ENCODE peak calls at places on chromosomes 16 and 17, in five cellular contexts. One of them, this sample, is unnamed.

GRCh38 chr16:79146-80054 is 1.4 kb downstream of the MPG start:
- DNase-seq in left lung: no peak
- DNase-seq in uterus: no peak
- DNase-seq in CD8-positive, alpha-beta T cell: no peak
- DNase-seq in fibroblast of the aortic adventitia: no peak
- DNase-seq in this sample: no peak

GRCh38 chr16:77063617-77064016 is 127.4 kb upstream of the MON1B start:
- DNase-seq in left lung: no peak
- DNase-seq in uterus: no peak
- DNase-seq in CD8-positive, alpha-beta T cell: no peak
- DNase-seq in fibroblast of the aortic adventitia: no peak
- DNase-seq in this sample: no peak

GRCh38 chr17:2230877-2231276 is 72.7 kb downstream of the SMG6 start:
- DNase-seq in left lung: no peak
- DNase-seq in uterus: no peak
- DNase-seq in CD8-positive, alpha-beta T cell: no peak
- DNase-seq in fibroblast of the aortic adventitia: no peak
- DNase-seq in this sample: no peak

GRCh38 chr17:69757794-69758430 is 317.1 kb upstream of the KCNJ16 start:
- DNase-seq in left lung: no peak
- DNase-seq in uterus: no peak
- DNase-seq in CD8-positive, alpha-beta T cell: no peak
- DNase-seq in fibroblast of the aortic adventitia: peak
- DNase-seq in this sample: no peak

GRCh38 chr17:66255112-66255511 is 25.9 kb upstream of the APOH start:
- DNase-seq in left lung: no peak
- DNase-seq in uterus: peak
- DNase-seq in CD8-positive, alpha-beta T cell: peak
- DNase-seq in fibroblast of the aortic adventitia: peak
- DNase-seq in this sample: no peak

GRCh38 chr17:81713004-81713555 is 996 bp downstream of the SLC25A10 start:
- DNase-seq in left lung: no peak
- DNase-seq in uterus: no peak
- DNase-seq in CD8-positive, alpha-beta T cell: no peak
- DNase-seq in fibroblast of the aortic adventitia: no peak
- DNase-seq in this sample: no peak

GRCh38 chr17:8162997-8163977 is 539 bp upstream of the VAMP2 start:
- DNase-seq in left lung: no peak
- DNase-seq in uterus: peak
- DNase-seq in CD8-positive, alpha-beta T cell: peak
- DNase-seq in fibroblast of the aortic adventitia: no peak
- DNase-seq in this sample: no peak

GRCh38 chr16:73387979-73388378 is 340.1 kb upstream of the ZFHX3 start:
- DNase-seq in left lung: no peak
- DNase-seq in uterus: no peak
- DNase-seq in CD8-positive, alpha-beta T cell: no peak
- DNase-seq in fibroblast of the aortic adventitia: no peak
- DNase-seq in this sample: no peak

GRCh38 chr16:78045865-78046581 is 23.7 kb downstream of the CLEC3A start:
- DNase-seq in left lung: peak
- DNase-seq in uterus: peak
- DNase-seq in CD8-positive, alpha-beta T cell: no peak
- DNase-seq in fibroblast of the aortic adventitia: peak
- DNase-seq in this sample: peak

GRCh38 chr17:57112994-57113393 is 27.9 kb downstream of the AKAP1 start:
- DNase-seq in left lung: no peak
- DNase-seq in uterus: no peak
- DNase-seq in CD8-positive, alpha-beta T cell: no peak
- DNase-seq in fibroblast of the aortic adventitia: no peak
- DNase-seq in this sample: no peak

GRCh38 chr17:8631554-8631877 is 991 bp upstream of the MYH10 start:
- DNase-seq in left lung: no peak
- DNase-seq in uterus: no peak
- DNase-seq in CD8-positive, alpha-beta T cell: no peak
- DNase-seq in fibroblast of the aortic adventitia: no peak
- DNase-seq in this sample: no peak

GRCh38 chr16:65312795-65313194 is 190.9 kb upstream of the CDH11 start:
- DNase-seq in left lung: no peak
- DNase-seq in uterus: no peak
- DNase-seq in CD8-positive, alpha-beta T cell: no peak
- DNase-seq in fibroblast of the aortic adventitia: peak
- DNase-seq in this sample: no peak

DNA sequence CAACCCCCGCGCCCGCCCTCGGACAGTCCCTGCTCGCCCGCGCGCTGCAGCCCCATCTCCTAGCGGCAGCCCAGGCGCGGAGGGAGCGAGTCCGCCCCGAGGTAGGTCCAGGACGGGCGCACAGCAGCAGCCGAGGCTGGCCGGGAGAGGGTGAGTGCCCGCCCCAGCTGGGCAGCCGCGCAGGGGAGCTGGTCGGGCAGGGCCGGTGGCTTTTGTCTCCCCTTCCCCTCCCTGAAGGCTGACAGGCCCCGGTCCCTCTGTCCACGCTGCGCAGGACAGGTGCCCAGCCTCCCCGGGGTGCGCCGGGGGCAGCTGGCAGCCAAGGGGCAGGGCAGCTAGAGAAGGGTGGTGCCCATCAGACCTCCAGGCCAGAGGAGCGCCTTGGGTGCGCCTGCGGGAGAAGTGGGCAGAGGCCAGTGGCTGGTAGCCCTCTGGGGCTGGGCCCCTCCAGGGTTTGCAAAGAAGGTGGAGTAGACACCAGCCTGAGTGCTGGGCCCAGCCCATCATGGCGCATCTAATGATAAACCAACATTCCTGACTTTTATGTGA is 278 bp downstream of the ITGB4 start:
- DNase-seq in left lung: no peak
- DNase-seq in uterus: no peak
- DNase-seq in CD8-positive, alpha-beta T cell: no peak
- DNase-seq in fibroblast of the aortic adventitia: no peak
- DNase-seq in this sample: no peak
- TF ChIP-seq CTCF in left lung: no peak
- TF ChIP-seq CTCF in uterus: no peak
- TF ChIP-seq CTCF in CD8-positive, alpha-beta T cell: no peak
- TF ChIP-seq CTCF in fibroblast of the aortic adventitia: no peak
- TF ChIP-seq CTCF in this sample: no peak

DNA sequence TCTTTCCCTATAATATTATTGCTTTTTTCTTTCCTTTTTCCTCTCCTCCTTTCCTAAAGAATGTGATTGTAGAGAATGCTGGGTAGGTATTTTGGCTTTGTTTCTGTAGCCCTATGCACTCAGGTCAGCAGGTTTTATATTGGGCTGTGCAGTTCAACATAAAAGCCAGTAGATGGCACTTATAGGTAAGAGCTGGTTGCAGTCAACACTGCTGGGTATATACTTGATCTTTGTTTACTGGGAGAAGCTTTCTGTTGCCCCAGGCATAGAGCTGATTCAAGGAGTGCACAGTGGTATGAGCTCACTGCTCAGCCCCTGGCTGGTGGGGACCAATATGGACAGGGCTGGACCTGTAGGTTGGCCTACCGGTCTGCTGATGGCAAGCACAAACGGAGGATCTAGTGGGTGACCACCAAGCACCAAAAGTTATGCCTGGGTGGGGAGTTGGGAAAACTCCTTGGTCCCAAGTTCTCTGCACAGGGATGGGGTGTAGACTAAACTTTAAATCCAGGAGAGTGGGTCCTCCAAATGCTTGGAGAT is 378.9 kb downstream of the PMP22 start:
- DNase-seq in left lung: no peak
- DNase-seq in uterus: no peak
- DNase-seq in CD8-positive, alpha-beta T cell: no peak
- DNase-seq in fibroblast of the aortic adventitia: peak
- DNase-seq in this sample: no peak
- TF ChIP-seq CTCF in left lung: no peak
- TF ChIP-seq CTCF in uterus: no peak
- TF ChIP-seq CTCF in CD8-positive, alpha-beta T cell: no peak
- TF ChIP-seq CTCF in fibroblast of the aortic adventitia: peak
- TF ChIP-seq CTCF in this sample: peak

GRCh38 chr16:30369938-30370443 is 303 bp downstream of the TBC1D10B start:
- DNase-seq in left lung: no peak
- DNase-seq in uterus: no peak
- DNase-seq in CD8-positive, alpha-beta T cell: no peak
- DNase-seq in fibroblast of the aortic adventitia: no peak
- DNase-seq in this sample: no peak

GRCh38 chr16:30369091-30369937 is 980 bp downstream of the TBC1D10B start:
- DNase-seq in left lung: peak
- DNase-seq in uterus: no peak
- DNase-seq in CD8-positive, alpha-beta T cell: no peak
- DNase-seq in fibroblast of the aortic adventitia: no peak
- DNase-seq in this sample: no peak

GRCh38 chr16:30372037-30372712 is 1.9 kb upstream of the TBC1D10B start:
- DNase-seq in left lung: no peak
- DNase-seq in uterus: no peak
- DNase-seq in CD8-positive, alpha-beta T cell: no peak
- DNase-seq in fibroblast of the aortic adventitia: no peak
- DNase-seq in this sample: no peak

GRCh38 chr16:30371248-30371816 is 1.0 kb upstream of the TBC1D10B start:
- DNase-seq in left lung: no peak
- DNase-seq in uterus: no peak
- DNase-seq in CD8-positive, alpha-beta T cell: no peak
- DNase-seq in fibroblast of the aortic adventitia: no peak
- DNase-seq in this sample: no peak

GRCh38 chr16:30370444-30371247 is at the start of gene TBC1D10B:
- DNase-seq in left lung: peak
- DNase-seq in uterus: peak
- DNase-seq in CD8-positive, alpha-beta T cell: peak
- DNase-seq in fibroblast of the aortic adventitia: peak
- DNase-seq in this sample: peak
- TF ChIP-seq CTCF in left lung: peak
- TF ChIP-seq CTCF in uterus: no peak
- TF ChIP-seq CTCF in CD8-positive, alpha-beta T cell: no peak
- TF ChIP-seq CTCF in fibroblast of the aortic adventitia: peak
- TF ChIP-seq CTCF in this sample: no peak

GRCh38 chr17:18038861-18039534 is at the start of the genes ATPAF2 and GID4:
- DNase-seq in left lung: peak
- DNase-seq in uterus: peak
- DNase-seq in CD8-positive, alpha-beta T cell: peak
- DNase-seq in fibroblast of the aortic adventitia: peak
- DNase-seq in this sample: peak
- TF ChIP-seq CTCF in left lung: no peak
- TF ChIP-seq CTCF in uterus: no peak
- TF ChIP-seq CTCF in CD8-positive, alpha-beta T cell: no peak
- TF ChIP-seq CTCF in fibroblast of the aortic adventitia: peak
- TF ChIP-seq CTCF in this sample: peak

DNA sequence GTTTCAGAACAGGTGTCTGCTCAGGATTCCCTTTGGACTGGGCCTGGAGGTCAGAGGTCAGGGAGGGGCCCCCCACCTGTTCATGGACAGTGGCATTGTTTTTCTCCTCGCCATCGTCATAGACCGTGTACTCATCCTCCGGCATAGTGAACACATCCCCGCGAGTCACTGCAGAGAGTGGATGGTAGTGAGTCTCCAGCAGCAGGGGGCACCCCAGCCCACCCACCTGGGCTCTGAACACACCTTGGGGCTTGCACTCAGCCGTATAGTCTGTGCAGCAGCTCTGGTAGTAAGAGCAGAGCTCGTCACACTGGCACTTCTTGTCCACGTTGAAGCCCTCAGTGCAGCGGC is 448 bp downstream of the VTN start:
- DNase-seq in left lung: no peak
- DNase-seq in uterus: no peak
- DNase-seq in CD8-positive, alpha-beta T cell: no peak
- DNase-seq in fibroblast of the aortic adventitia: no peak
- DNase-seq in this sample: no peak
- TF ChIP-seq CTCF in left lung: no peak
- TF ChIP-seq CTCF in uterus: no peak
- TF ChIP-seq CTCF in CD8-positive, alpha-beta T cell: no peak
- TF ChIP-seq CTCF in fibroblast of the aortic adventitia: no peak
- TF ChIP-seq CTCF in this sample: no peak